ENCODE peak calls at places on chromosome 15, in nine cellular contexts. V, F, C, N, M, J, R, L and W are unnamed samples.
A peak's percentile ranks its signal among the peaks of the same experiment; 100 is the strongest.

GRCh38 chr15:85600001-85600400 is 194.7 kb downstream of the KLHL25 start:
- DNase-seq in F (no peak), M (no peak), R (no peak), V (no peak), J (no peak), L (no peak), C (no peak), N (no peak), W (no peak)

GRCh38 chr15:83300826-83301225 is 16.4 kb upstream of the BNC1 start:
- DNase-seq in L (no peak), F (no peak), R (no peak), J (no peak), M (no peak), V (peak; percentile 8), C (no peak), N (no peak), W (no peak)

GRCh38 chr15:47184003-47184404 is 533.3 kb upstream of the SEMA6D start:
- DNase-seq in C (no peak), R (peak; percentile 65), V (no peak), L (peak; percentile 64), F (no peak), N (peak; percentile 74), J (peak; percentile 62), M (peak; percentile 67), W (peak; percentile 30)

GRCh38 chr15:40325188-40325587 is 1.7 kb downstream of the INAFM2 start:
- DNase-seq in F (no peak), C (no peak), M (no peak), N (no peak), J (no peak), V (no peak), R (no peak), L (no peak), W (no peak)

GRCh38 chr15:29822685-29823459 is 604 bp upstream of the TJP1 start:
- DNase-seq in F (peak; percentile 73), J (no peak), R (peak; percentile 76), M (peak; percentile 74), C (peak; percentile 69), L (peak; percentile 84), N (peak; percentile 70), V (peak; percentile 93), W (peak; percentile 82)

GRCh38 chr15:85421116-85421925 is 40.9 kb downstream of the AKAP13 start:
- DNase-seq in R (no peak), V (no peak), L (no peak), M (peak; percentile 41), C (no peak), J (no peak), N (no peak), F (no peak), W (no peak)

GRCh38 chr15:70486451-70487379 is 276.6 kb downstream of the UACA start:
- DNase-seq in J (no peak), F (no peak), C (no peak), N (no peak), M (no peak), V (no peak), L (peak; percentile 73), R (no peak), W (no peak)

GRCh38 chr15:81329446-81329845 is 5.5 kb upstream of the STARD5 start:
- DNase-seq in V (no peak), L (no peak), M (no peak), C (no peak), J (no peak), R (no peak), N (no peak), F (no peak), W (no peak)

GRCh38 chr15:61051570-61052031 is 177.5 kb downstream of the RORA start:
- DNase-seq in J (peak; percentile 73), F (peak; percentile 37), R (peak; percentile 52), V (peak; percentile 91), L (no peak), N (peak; percentile 69), M (peak; percentile 58), C (peak; percentile 58), W (peak; percentile 37)

GRCh38 chr15:64586974-64587373 is 126.6 kb downstream of the ZNF609 start:
- DNase-seq in M (no peak), L (no peak), F (no peak), N (no peak), J (no peak), V (no peak), R (no peak), C (no peak), W (no peak)

GRCh38 chr15:51735211-51735610 is 2.2 kb downstream of the LYSMD2 start:
- DNase-seq in L (no peak), M (no peak), N (no peak), C (no peak), J (no peak), V (peak; percentile 21), R (no peak), F (no peak), W (no peak)

GRCh38 chr15:99594916-99595315 is 29.1 kb downstream of the MEF2A start:
- DNase-seq in R (no peak), L (no peak), M (no peak), C (no peak), F (no peak), V (no peak), J (no peak), N (no peak), W (no peak)

GRCh38 chr15:66702770-66703539 is 919 bp downstream of the SMAD6 start:
- DNase-seq in R (peak; percentile 56), C (no peak), M (peak; percentile 51), L (peak; percentile 74), N (peak; percentile 51), V (no peak), J (no peak), F (no peak), W (peak; percentile 25)

GRCh38 chr15:71806452-71806931 is 3.9 kb upstream of the NR2E3 start:
- DNase-seq in N (peak; percentile 37), F (no peak), V (no peak), C (no peak), J (peak; percentile 30), L (no peak), M (peak; percentile 43), R (no peak), W (no peak)

GRCh38 chr15:34753236-34753894 is 1.4 kb downstream of the GJD2 start:
- DNase-seq in N (peak; percentile 94), J (peak; percentile 50), F (no peak), L (no peak), R (peak; percentile 78), M (peak; percentile 86), V (no peak), C (no peak), W (no peak)

GRCh38 chr15:82599862-82600261 is 47.3 kb downstream of the CPEB1 start:
- DNase-seq in J (no peak), M (no peak), L (no peak), F (no peak), N (no peak), R (no peak), V (no peak), C (no peak), W (no peak)

GRCh38 chr15:48930735-48931134 is 33.0 kb downstream of the SHC4 start:
- DNase-seq in R (no peak), V (no peak), J (no peak), L (no peak), F (no peak), N (no peak), C (no peak), M (no peak), W (no peak)

GRCh38 chr15:68018797-68019196 is 35.3 kb upstream of the PIAS1 start:
- DNase-seq in J (no peak), F (no peak), C (no peak), R (no peak), N (no peak), V (no peak), M (no peak), L (no peak), W (no peak)
- TF ChIP-seq CTCF in J (no peak), F (no peak), C (no peak), R (no peak), N (no peak), V (no peak), M (no peak), L (no peak), W (no peak)

GRCh38 chr15:23013681-23014080 is 25.7 kb downstream of the TUBGCP5 start:
- DNase-seq in J (no peak), M (no peak), L (no peak), N (no peak), V (no peak), C (no peak), F (no peak), R (no peak), W (no peak)
- H3K36me3 ChIP-seq in J (no peaks in the 10 kb centered on the region), M (peaks cover 42% of the 10 kb centered on the region), L (peaks cover 98% of the 10 kb centered on the region), N (peaks cover 32% of the 10 kb centered on the region), V (peaks cover 100% of the 10 kb centered on the region), C (no peaks in the 10 kb centered on the region), F (no peaks in the 10 kb centered on the region), R (no peaks in the 10 kb centered on the region), W (peaks cover 99% of the 10 kb centered on the region)

GRCh38 chr15:43370975-43371974 is at the start of the genes TUBGCP4 and ZSCAN29:
- DNase-seq in J (peak; percentile 84), M (peak; percentile 92), V (peak; percentile 94), F (peak; percentile 77), N (peak; percentile 95), R (peak; percentile 92), L (peak; percentile 94), C (peak; percentile 84), W (peak; percentile 81)
- TF ChIP-seq CTCF in J (no peak), M (peak; percentile 31), V (peak; percentile 9), F (peak; percentile 7), N (peak; percentile 72), R (peak; percentile 45), L (peak; percentile 45), C (no peak), W (peak; percentile 17)

GRCh38 chr15:42447599-42447998 is 43.3 kb downstream of the ZNF106 start:
- DNase-seq in L (no peak), R (no peak), M (no peak), C (no peak), F (no peak), J (no peak), V (no peak), N (no peak), W (no peak)

GRCh38 chr15:42450434-42450790 is 40.5 kb downstream of the ZNF106 start:
- DNase-seq in F (no peak), C (no peak), R (no peak), N (no peak), L (no peak), V (no peak), M (no peak), J (no peak), W (no peak)

GRCh38 chr15:42453826-42454225 is 37.1 kb downstream of the ZNF106 start:
- DNase-seq in F (no peak), C (no peak), L (no peak), V (no peak), M (no peak), N (no peak), R (no peak), J (no peak), W (no peak)

GRCh38 chr15:42448281-42448680 is 42.7 kb downstream of the ZNF106 start:
- DNase-seq in J (no peak), F (no peak), C (no peak), M (no peak), R (no peak), N (no peak), V (no peak), L (no peak), W (no peak)

DNA sequence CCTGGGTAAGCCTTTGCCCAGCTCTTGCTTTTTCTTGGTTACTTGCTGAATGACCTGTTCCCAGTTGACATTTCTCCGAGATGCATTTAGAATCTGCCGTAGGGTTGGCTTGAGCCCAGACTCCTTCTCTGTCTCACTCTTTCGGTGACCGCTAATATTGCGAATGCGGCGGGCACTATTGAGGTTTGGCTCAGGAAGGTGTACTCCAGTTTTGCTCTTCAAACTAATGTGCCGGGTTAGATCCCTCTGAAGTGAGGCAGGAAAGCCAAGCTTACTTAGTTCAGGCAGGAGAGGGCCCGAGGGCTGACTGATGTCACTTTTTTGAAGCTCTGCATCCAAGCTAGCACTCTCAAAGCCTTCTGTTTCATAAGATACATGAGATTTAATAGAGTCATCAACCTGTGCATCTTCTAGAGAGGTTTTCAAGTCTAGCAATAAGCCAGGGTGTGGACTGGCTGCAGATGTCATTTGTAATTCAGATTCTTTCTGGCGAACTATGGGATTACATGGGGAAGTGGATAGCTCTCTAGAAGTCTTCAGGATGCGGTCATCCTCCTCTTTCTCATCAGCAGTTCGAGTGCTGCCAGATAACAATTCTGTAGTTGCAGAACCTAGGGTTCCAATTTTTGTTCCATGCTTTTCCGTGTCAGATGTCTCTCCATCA is 41.0 kb downstream of the ZNF106 start:
- DNase-seq in L (no peak), N (no peak), V (no peak), C (no peak), R (no peak), J (no peak), F (peak; percentile 60), M (no peak), W (peak; percentile 30)
- H3K36me3 ChIP-seq in L (peaks cover 78% of the 10 kb centered on the region), N (peaks cover 6% of the 10 kb centered on the region), V (peaks cover 82% of the 10 kb centered on the region), C (no peaks in the 10 kb centered on the region), R (no peaks in the 10 kb centered on the region), J (peaks cover 5% of the 10 kb centered on the region), F (no peaks in the 10 kb centered on the region), M (peaks cover 32% of the 10 kb centered on the region), W (peaks cover 25% of the 10 kb centered on the region)